ENCODE peak calls at places on chromosomes 4 and X, in nine cellular contexts. O is midbrain; F is MM.1S; S is amniotic epithelial cell; G is BJ; P is cerebellar cortex; T is naive thymus-derived CD8-positive, alpha-beta T cell; N is T47D; X is NCI-H510A. L is an unnamed sample.
A peak's percentile ranks its signal among the peaks of the same experiment; 100 is the strongest.

GRCh38 chr4:14221176-14221575 is 593.7 kb upstream of the BOD1L1 start:
- DNase-seq in T (no peak), F (no peak), G (no peak), O (no peak), S (no peak), X (no peak), P (no peak), N (no peak), L (no peak)

GRCh38 chrX:50108264-50108663 is 92.5 kb downstream of the AKAP4 start:
- DNase-seq in X (no peak), G (no peak), P (no peak), F (no peak), T (no peak), O (no peak), S (no peak), N (no peak), L (no peak)

GRCh38 chr4:165502919-165503907 is 124.4 kb downstream of the CPE start:
- DNase-seq in X (no peak), O (no peak), T (no peak), G (no peak), S (peak; percentile 67), P (no peak), F (no peak), N (peak; percentile 2), L (no peak)

GRCh38 chr4:158938462-158939044 is 164.3 kb upstream of the RAPGEF2 start:
- DNase-seq in T (no peak), O (no peak), G (no peak), X (no peak), P (peak; percentile 50), F (no peak), N (no peak), S (peak; percentile 57), L (no peak)

GRCh38 chrX:65587616-65588526 is 53.3 kb upstream of the LAS1L start:
- DNase-seq in G (no peak), N (no peak), P (no peak), O (peak; percentile 21), S (peak; percentile 72), F (no peak), X (no peak), T (no peak), L (no peak)

GRCh38 chrX:68571292-68572256 is 72.7 kb downstream of the YIPF6 start:
- DNase-seq in S (peak; percentile 87), N (no peak), G (peak; percentile 14), O (no peak), X (no peak), P (no peak), F (no peak), T (no peak), L (no peak)

GRCh38 chr4:164383187-164384181 is 370.4 kb upstream of the SMIM31 start:
- DNase-seq in T (no peak), P (peak; percentile 22), G (no peak), N (no peak), F (no peak), S (peak; percentile 58), O (peak; percentile 96), X (no peak), L (no peak)

GRCh38 chr4:52959545-52959944 is 97.4 kb downstream of the RASL11B start:
- DNase-seq in O (no peak), F (no peak), N (no peak), X (no peak), T (no peak), G (peak; percentile 97), P (no peak), S (no peak), L (no peak)

GRCh38 chr4:71882113-71882512 is 98.2 kb upstream of the GC start:
- DNase-seq in T (no peak), X (no peak), S (no peak), G (no peak), O (no peak), P (no peak), F (no peak), N (peak; percentile 71), L (no peak)